ENCODE peak calls at places on chromosomes 12 and 14, in seven cellular contexts. F is H1, L is sigmoid colon, Q is Panc1, E is GM12891, T is stomach, V is GM23338. G is an unnamed sample.

GRCh38 chr12:77070382-77071294 is 5.3 kb upstream of the E2F7 start:
- DNase-seq in L (no peak), E (no peak), F (no peak), T (no peak), Q (no peak), V (no peak), G (no peak)

GRCh38 chr14:66046035-66046434 is 440.1 kb upstream of the CCDC196 start:
- DNase-seq in V (no peak), Q (no peak), T (no peak), E (no peak), L (no peak), F (no peak), G (no peak)

GRCh38 chr12:16611146-16611545 is 5.2 kb upstream of the LMO3 start:
- DNase-seq in L (no peak), T (no peak), Q (no peak), E (no peak), F (no peak), V (no peak), G (no peak)

GRCh38 chr14:55359307-55359706 is 52.3 kb downstream of the ATG14 start:
- DNase-seq in Q (no peak), T (no peak), L (no peak), F (no peak), E (no peak), V (no peak), G (no peak)

GRCh38 chr12:101004891-101005290 is 205.1 kb downstream of the SLC5A8 start:
- DNase-seq in E (no peak), L (no peak), Q (no peak), F (no peak), V (no peak), T (no peak), G (no peak)

GRCh38 chr12:20105938-20106337 is 262.4 kb upstream of the PDE3A start:
- DNase-seq in F (no peak), T (no peak), E (no peak), V (no peak), Q (no peak), L (no peak), G (no peak)

GRCh38 chr12:130350715-130351114 is 13.0 kb downstream of the PIWIL1 start:
- DNase-seq in T (no peak), Q (no peak), E (no peak), V (no peak), L (no peak), F (no peak), G (no peak)

GRCh38 chr12:3236345-3237153 is 159.4 kb downstream of the TSPAN9 start:
- DNase-seq in E (no peak), V (peak; percentile 74), Q (no peak), T (no peak), F (no peak), L (no peak), G (no peak)

GRCh38 chr12:112381421-112381897 is 772 bp downstream of the HECTD4 start:
- DNase-seq in T (peak; percentile 27), E (peak; percentile 55), V (no peak), Q (no peak), F (no peak), L (no peak), G (peak; percentile 58)

GRCh38 chr12:128920468-128920867 is 67.2 kb downstream of the GLT1D1 start:
- DNase-seq in T (no peak), V (no peak), E (no peak), Q (no peak), L (no peak), F (no peak), G (no peak)

GRCh38 chr12:32659908-32660440 is 19.1 kb upstream of the DNM1L start:
- DNase-seq in V (no peak), F (no peak), T (no peak), E (no peak), Q (no peak), L (no peak), G (no peak)

GRCh38 chr14:46574236-46574970 is 77.2 kb downstream of the RPL10L start:
- DNase-seq in E (no peak), Q (no peak), T (no peak), L (no peak), V (no peak), F (no peak), G (no peak)

GRCh38 chr12:108856428-108857157 is 790 bp downstream of the SSH1 start:
- DNase-seq in V (no peak), Q (no peak), L (peak; percentile 87), F (no peak), E (no peak), T (peak; percentile 83), G (no peak)

GRCh38 chr12:121128908-121129704 is 3.6 kb upstream of the P2RX7 start:
- DNase-seq in E (peak; percentile 61), L (peak; percentile 94), T (peak; percentile 81), Q (no peak), V (peak; percentile 69), F (no peak), G (peak; percentile 75)
- TF ChIP-seq POLR2AphosphoS5 in E (peak; percentile 41), L (peak; percentile 63), T (no peak), Q (no peak), V (no peak), F (no peak), G (no peak)

DNA sequence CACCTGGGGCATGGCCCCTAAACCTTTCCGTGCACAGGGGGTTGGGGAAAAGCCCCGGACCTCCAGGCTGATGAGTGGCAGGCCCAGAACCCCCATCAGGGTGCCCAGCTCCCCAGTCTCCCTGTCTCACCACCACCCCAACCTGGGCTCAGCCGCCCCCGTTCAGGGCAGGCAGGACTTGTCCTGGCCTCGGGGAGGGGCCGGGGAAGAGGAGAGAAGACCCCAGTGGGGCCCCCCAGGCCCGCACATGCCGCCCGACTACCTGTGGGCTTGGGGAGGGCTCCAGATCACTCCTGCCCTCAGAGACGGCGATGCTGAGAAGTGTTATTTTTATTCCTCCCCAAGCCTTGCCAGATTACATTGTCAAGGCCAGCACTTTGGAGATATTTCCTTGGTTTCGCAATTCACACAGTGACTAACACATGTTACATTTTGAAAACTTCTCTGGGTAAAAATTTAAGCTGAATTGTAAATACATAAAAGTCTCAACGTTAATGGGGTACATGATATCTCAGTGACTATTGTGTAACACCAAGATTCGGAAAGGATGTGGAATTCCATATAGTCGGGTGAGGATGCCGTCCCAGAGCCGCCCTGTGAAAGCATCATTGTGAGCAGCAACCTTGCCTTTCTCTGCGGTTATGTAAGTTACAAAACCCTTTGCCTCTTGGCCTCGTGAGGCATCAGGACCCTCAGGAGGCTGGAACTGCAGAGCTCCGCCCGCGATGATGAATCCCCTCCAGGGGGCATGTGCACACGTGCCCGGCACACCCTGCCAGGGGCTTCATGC is 85.6 kb upstream of the DIO3 start:
- DNase-seq in Q (no peak), F (no peak), E (no peak), V (no peak), L (peak; percentile 72), T (peak; percentile 23), G (no peak)
- TF ChIP-seq POLR2AphosphoS5 in Q (no peak), F (no peak), E (no peak), V (no peak), L (no peak), T (no peak), G (no peak)

DNA sequence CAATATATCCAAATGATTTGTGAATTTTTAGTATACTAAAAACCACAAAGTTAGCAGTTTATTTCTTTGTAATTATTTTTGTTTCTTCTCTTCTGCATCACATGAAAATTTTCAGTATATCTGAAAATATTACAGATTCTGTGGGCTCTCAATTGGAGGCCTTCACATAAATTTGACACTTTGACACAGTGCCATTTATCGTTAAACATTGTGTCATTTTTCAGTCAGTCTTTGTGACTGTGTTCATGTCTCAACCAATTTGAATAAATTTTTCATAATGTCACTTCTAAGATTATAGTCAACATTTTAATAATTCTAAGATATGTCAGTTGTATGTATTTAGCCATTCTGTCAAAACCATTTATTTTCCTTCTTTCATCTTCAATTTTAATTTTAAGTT is 1303.0 kb downstream of the LRFN5 start:
- DNase-seq in Q (no peak), L (no peak), F (no peak), T (no peak), V (no peak), E (no peak), G (no peak)
- TF ChIP-seq POLR2AphosphoS5 in Q (no peak), L (no peak), F (no peak), T (no peak), V (no peak), E (no peak), G (no peak)

GRCh38 chr14:52551205-52551604 is 1.1 kb downstream of the TXNDC16 start:
- DNase-seq in E (no peak), Q (no peak), L (no peak), T (no peak), V (no peak), F (no peak), G (no peak)

GRCh38 chr14:52552063-52552988 is at the start of the genes GPR137C and TXNDC16:
- DNase-seq in T (peak; percentile 100), L (peak; percentile 100), V (peak; percentile 100), F (peak; percentile 97), E (peak; percentile 91), Q (peak; percentile 95), G (peak; percentile 84)

GRCh38 chr14:52553002-52553670 is 500 bp downstream of the GPR137C start:
- DNase-seq in L (peak; percentile 75), E (peak; percentile 27), T (peak; percentile 39), F (no peak), V (peak; percentile 46), Q (no peak), G (peak; percentile 19)

GRCh38 chr14:52551696-52552062 is 626 bp downstream of the TXNDC16 start:
- DNase-seq in F (no peak), L (no peak), V (no peak), E (no peak), T (no peak), Q (no peak), G (no peak)

GRCh38 chr14:52553671-52554575 is 1.3 kb downstream of the GPR137C start:
- DNase-seq in E (no peak), T (peak; percentile 92), Q (no peak), V (peak; percentile 50), F (no peak), L (peak; percentile 94), G (peak; percentile 12)
- TF ChIP-seq POLR2AphosphoS5 in E (no peak), T (peak; percentile 26), Q (no peak), V (no peak), F (no peak), L (peak; percentile 58), G (no peak)

DNA sequence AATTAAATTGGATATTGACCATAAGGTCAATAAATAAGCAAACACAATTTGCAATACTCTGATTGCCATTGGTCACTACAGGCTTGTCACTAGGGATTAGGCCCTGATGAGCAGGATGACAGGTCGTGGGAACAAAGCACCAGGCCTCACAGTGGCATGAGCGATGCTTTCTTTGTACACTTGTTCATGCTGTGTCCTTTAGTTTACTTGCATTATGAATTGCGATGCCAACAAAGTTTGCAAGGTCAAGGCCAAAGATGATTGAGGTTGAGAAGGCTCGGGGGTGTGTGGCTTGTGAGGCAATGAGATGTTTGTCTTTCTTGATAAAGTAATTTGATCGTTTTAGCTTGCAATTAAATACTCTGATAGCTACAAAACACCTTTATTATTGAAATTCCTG is 136.1 kb downstream of the TTC8 start:
- DNase-seq in Q (no peak), E (no peak), T (no peak), V (no peak), F (no peak), L (no peak), G (no peak)
- TF ChIP-seq POLR2AphosphoS5 in Q (no peak), E (no peak), T (no peak), V (no peak), F (no peak), L (no peak), G (no peak)